ENCODE peak calls at places on chromosomes 5 and 9, in five cellular contexts. Q is A549, X is astrocyte, Y is OCI-LY7, A is endodermal cell. F is an unnamed sample.

GRCh38 chr5:177264178-177264577 is 39.3 kb downstream of the RAB24 start:
- DNase-seq in Q (no peak), X (no peak), Y (no peak), A (no peak), F (no peak)

GRCh38 chr5:158783382-158783781 is 316.3 kb downstream of the EBF1 start:
- DNase-seq in Q (no peak), X (no peak), Y (no peak), A (no peak), F (no peak)

GRCh38 chr5:86679529-86679928 is 61.8 kb downstream of the COX7C start:
- DNase-seq in Q (peak), X (peak), Y (peak), A (no peak), F (peak)

GRCh38 chr5:42591026-42591425 is 165.6 kb upstream of the CCDC152 start:
- DNase-seq in Q (no peak), X (no peak), Y (no peak), A (no peak), F (no peak)

GRCh38 chr9:4143951-4144717 is 155.7 kb downstream of the GLIS3 start:
- DNase-seq in Q (no peak), X (peak), Y (no peak), A (peak), F (no peak)

GRCh38 chr9:90504486-90504885 is 138.1 kb downstream of the DIRAS2 start:
- DNase-seq in Q (no peak), X (no peak), Y (no peak), A (no peak), F (no peak)

GRCh38 chr5:176619203-176619568 is 9.2 kb upstream of the GPRIN1 start:
- DNase-seq in Q (peak), X (peak), Y (peak), A (peak), F (peak)

GRCh38 chr5:28542968-28543367 is 1504.6 kb upstream of the CDH9 start:
- DNase-seq in Q (no peak), X (peak), Y (no peak), A (no peak), F (peak)

GRCh38 chr9:36204906-36205547 is 14.3 kb downstream of the CLTA start:
- DNase-seq in Q (peak), X (no peak), Y (no peak), A (peak), F (peak)

GRCh38 chr9:4465910-4466309 is 24.4 kb upstream of the SLC1A1 start:
- DNase-seq in Q (no peak), X (no peak), Y (no peak), A (no peak), F (no peak)

GRCh38 chr5:6634327-6634713 is 1.1 kb downstream of the SRD5A1 start:
- DNase-seq in Q (peak), X (no peak), Y (peak), A (peak), F (no peak)

GRCh38 chr5:72378636-72379289 is 58.6 kb downstream of the PTCD2 start:
- DNase-seq in Q (peak), X (peak), Y (no peak), A (no peak), F (peak)

GRCh38 chr5:170861855-170862766 is at the start of gene RANBP17:
- DNase-seq in Q (peak), X (peak), Y (no peak), A (peak), F (peak)

GRCh38 chr5:68365894-68366293 is 150.3 kb downstream of the PIK3R1 start:
- DNase-seq in Q (no peak), X (no peak), Y (no peak), A (no peak), F (no peak)

GRCh38 chr5:83281658-83282057 is 189.9 kb upstream of the VCAN start:
- DNase-seq in Q (no peak), X (peak), Y (no peak), A (no peak), F (peak)

GRCh38 chr5:58156977-58157701 is 302.7 kb downstream of the PLK2 start:
- DNase-seq in Q (no peak), X (peak), Y (peak), A (no peak), F (peak)

GRCh38 chr5:78760411-78761169 is 112.0 kb upstream of the LHFPL2 start:
- DNase-seq in Q (no peak), X (no peak), Y (peak), A (no peak), F (no peak)
- TF ChIP-seq CTCF in Q (no peak), X (peak), Y (peak), A (peak), F (peak)

GRCh38 chr5:128083811-128084227 is 253 bp downstream of the SLC12A2 start:
- DNase-seq in Q (peak), X (no peak), Y (no peak), A (no peak), F (no peak)
- TF ChIP-seq CTCF in Q (peak), X (no peak), Y (peak), A (peak), F (peak)

GRCh38 chr5:132221781-132222648 is 5.6 kb downstream of the P4HA2 start:
- DNase-seq in Q (no peak), X (peak), Y (no peak), A (no peak), F (no peak)
- TF ChIP-seq CTCF in Q (no peak), X (no peak), Y (no peak), A (no peak), F (peak)

DNA sequence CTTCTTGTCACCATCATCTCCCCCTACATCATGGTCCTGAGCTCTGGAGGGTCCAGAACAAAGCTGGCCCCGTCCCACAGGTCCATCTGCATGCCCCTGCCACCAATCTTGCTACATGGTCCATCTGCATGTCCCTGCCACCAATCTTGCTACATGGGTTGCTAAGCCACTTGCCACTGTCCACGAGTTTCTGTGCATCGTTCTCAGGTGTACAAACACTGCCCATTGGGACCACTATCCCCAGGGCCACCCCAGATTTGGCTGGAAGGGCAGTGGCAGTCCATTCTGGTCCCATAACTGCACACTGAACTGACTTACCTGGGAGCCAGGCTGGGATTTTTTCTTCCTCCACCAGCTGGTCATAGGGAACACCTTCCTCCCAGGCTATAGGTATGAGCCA is 8.0 kb upstream of the LAMC3 start:
- DNase-seq in Q (no peak), X (no peak), Y (no peak), A (no peak), F (no peak)
- TF ChIP-seq CTCF in Q (no peak), X (no peak), Y (no peak), A (no peak), F (no peak)

DNA sequence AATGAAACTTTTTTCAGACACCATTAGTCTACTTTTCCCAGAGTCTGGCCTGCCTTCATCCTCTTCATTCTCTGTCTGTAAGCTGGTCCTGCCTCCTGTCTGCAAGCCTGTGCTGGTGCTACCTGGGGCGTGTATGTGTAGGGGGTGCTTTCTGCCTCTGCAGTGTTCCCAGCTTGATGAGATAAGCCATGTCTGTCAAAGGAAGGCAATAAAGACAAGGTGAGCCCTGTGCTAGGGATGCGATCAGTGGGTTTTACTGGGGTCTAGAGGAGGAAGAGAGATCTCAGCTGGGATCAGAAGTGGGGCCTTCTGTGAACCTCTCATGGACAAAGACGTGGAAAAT is 78.0 kb upstream of the TGFBR1 start:
- DNase-seq in Q (no peak), X (no peak), Y (no peak), A (peak), F (no peak)
- TF ChIP-seq CTCF in Q (no peak), X (no peak), Y (no peak), A (peak), F (no peak)

GRCh38 chr5:2739360-2740050 is 12.0 kb downstream of the IRX2 start:
- DNase-seq in Q (no peak), X (no peak), Y (no peak), A (peak), F (no peak)
- TF ChIP-seq CTCF in Q (no peak), X (no peak), Y (no peak), A (no peak), F (no peak)

GRCh38 chr5:110413856-110414255 is 312.6 kb downstream of the TMEM232 start:
- DNase-seq in Q (no peak), X (peak), Y (no peak), A (no peak), F (peak)

GRCh38 chr5:110414360-110414759 is 312.1 kb downstream of the TMEM232 start:
- DNase-seq in Q (no peak), X (peak), Y (no peak), A (no peak), F (peak)
- TF ChIP-seq CTCF in Q (no peak), X (peak), Y (peak), A (peak), F (peak)

GRCh38 chr5:133589286-133589685 is 23.1 kb downstream of the FSTL4 start:
- DNase-seq in Q (peak), X (no peak), Y (no peak), A (no peak), F (no peak)
- TF ChIP-seq CTCF in Q (no peak), X (no peak), Y (no peak), A (peak), F (no peak)

DNA sequence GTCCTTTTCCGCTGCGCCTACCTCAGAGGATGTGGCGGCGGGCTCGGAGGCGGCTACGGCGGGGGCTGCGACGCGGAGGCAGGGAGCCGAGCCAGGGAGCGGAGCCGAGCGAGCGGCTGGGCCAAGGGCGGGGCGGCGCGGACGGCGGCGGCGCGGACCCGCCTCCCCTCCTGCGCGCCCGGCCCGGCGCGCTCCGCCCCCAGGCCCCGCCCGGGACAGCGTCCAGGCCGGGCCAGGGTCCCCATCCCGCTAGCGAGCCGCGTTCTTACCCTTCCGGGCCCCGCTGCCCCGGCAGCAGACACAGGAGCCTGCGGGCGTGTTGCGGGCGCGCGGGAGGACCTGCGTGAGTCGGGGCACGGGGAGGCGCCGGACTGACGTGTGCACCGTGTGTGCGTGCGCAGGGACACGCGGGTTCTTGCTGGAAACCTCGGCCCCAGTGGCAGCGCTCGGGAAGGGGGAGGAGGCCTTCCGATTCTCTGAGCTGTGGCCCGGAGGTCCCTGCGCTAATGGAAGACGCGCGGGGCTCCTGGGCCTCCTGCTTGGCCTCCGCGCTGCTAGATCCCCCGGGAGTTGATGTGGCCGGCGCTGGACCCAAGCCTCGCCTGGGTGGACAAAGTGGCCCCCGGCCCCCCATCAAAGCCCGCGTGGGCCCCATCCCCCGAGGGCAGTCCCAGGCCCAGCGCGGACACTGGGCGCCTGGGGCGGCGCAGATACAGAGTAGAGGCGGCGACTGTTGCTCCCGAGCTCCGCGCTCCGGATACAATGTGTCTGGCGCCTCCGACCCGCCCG is at the start of gene VDAC1:
- DNase-seq in Q (peak), X (peak), Y (peak), A (peak), F (peak)
- TF ChIP-seq CTCF in Q (no peak), X (no peak), Y (no peak), A (no peak), F (no peak)

GRCh38 chr5:169458269-169458668 is 125.3 kb upstream of the SPDL1 start:
- DNase-seq in Q (no peak), X (no peak), Y (no peak), A (no peak), F (no peak)
- TF ChIP-seq CTCF in Q (no peak), X (no peak), Y (no peak), A (no peak), F (no peak)

F was measured in brain microvascular endothelial cell.